ENCODE peak calls at places on chromosome 21, in six cellular contexts. Q, S, G, B, C and W are unnamed samples.
A peak's percentile ranks its signal among the peaks of the same experiment; 100 is the strongest.

GRCh38 chr21:45979651-45980050 is 1.9 kb upstream of the COL6A1 start:
- DNase-seq in B (peak; percentile 2), C (no peak), Q (peak; percentile 6), S (no peak), G (no peak), W (no peak)

GRCh38 chr21:16535100-16535418 is 805.3 kb downstream of the USP25 start:
- DNase-seq in S (no peak), Q (peak; percentile 85), C (no peak), G (no peak), B (no peak), W (no peak)

GRCh38 chr21:29669416-29669815 is 270.4 kb downstream of the GRIK1 start:
- DNase-seq in G (no peak), C (no peak), Q (no peak), S (no peak), B (no peak), W (no peak)

GRCh38 chr21:17610862-17611261 is 1.8 kb downstream of the BTG3 start:
- DNase-seq in Q (no peak), S (no peak), G (no peak), B (peak; percentile 9), C (no peak), W (no peak)

GRCh38 chr21:35911412-35912191 is 148.7 kb downstream of the SETD4 start:
- DNase-seq in B (no peak), G (no peak), S (no peak), C (no peak), Q (no peak), W (no peak)

GRCh38 chr21:41662761-41663160 is 104.1 kb downstream of the RIPK4 start:
- DNase-seq in S (no peak), B (no peak), G (no peak), Q (no peak), C (no peak), W (no peak)

GRCh38 chr21:23968008-23968407 is 1639.3 kb downstream of the MRPL39 start:
- DNase-seq in Q (no peak), C (no peak), S (no peak), B (no peak), G (no peak), W (no peak)

GRCh38 chr21:41170442-41170841 is 2.5 kb downstream of the BACE2 start:
- DNase-seq in S (peak; percentile 59), B (peak; percentile 53), Q (peak; percentile 33), C (no peak), G (peak; percentile 44), W (peak; percentile 55)

GRCh38 chr21:46052703-46053651 is 44.9 kb upstream of the COL6A2 start:
- DNase-seq in G (no peak), Q (no peak), B (no peak), C (no peak), S (no peak), W (no peak)

GRCh38 chr21:45938811-45939520 is 42.6 kb upstream of the COL6A1 start:
- DNase-seq in G (no peak), B (no peak), Q (no peak), S (no peak), C (no peak), W (no peak)

GRCh38 chr21:42799516-42799915 is 79.8 kb downstream of the WDR4 start:
- DNase-seq in Q (no peak), S (no peak), C (no peak), B (no peak), G (peak; percentile 52), W (peak; percentile 34)

GRCh38 chr21:29250642-29251041 is 48.1 kb upstream of the BACH1 start:
- DNase-seq in G (no peak), S (no peak), C (no peak), Q (no peak), B (no peak), W (no peak)

GRCh38 chr21:45583831-45584509 is 41.7 kb upstream of the SLC19A1 start:
- DNase-seq in B (no peak), G (no peak), S (no peak), C (no peak), Q (no peak), W (no peak)

GRCh38 chr21:45886610-45887026 is 95.0 kb upstream of the COL6A1 start:
- DNase-seq in G (no peak), Q (no peak), B (no peak), C (no peak), S (no peak), W (no peak)

GRCh38 chr21:45545691-45546531 is 3.7 kb upstream of the SLC19A1 start:
- DNase-seq in Q (no peak), B (no peak), G (no peak), C (no peak), S (peak; percentile 7), W (no peak)

GRCh38 chr21:29520146-29520545 is 221.4 kb downstream of the BACH1 start:
- DNase-seq in C (no peak), G (no peak), B (no peak), Q (no peak), S (no peak), W (no peak)

GRCh38 chr21:17343055-17343454 is 169.8 kb upstream of the CXADR start:
- DNase-seq in S (no peak), Q (no peak), C (no peak), G (peak; percentile 13), B (peak; percentile 42), W (no peak)

GRCh38 chr21:39613029-39613934 is 542 bp downstream of the B3GALT5 start:
- DNase-seq in Q (no peak), B (no peak), G (no peak), S (no peak), C (no peak), W (no peak)

GRCh38 chr21:43365611-43366426 is 61.1 kb downstream of the SIK1 start:
- DNase-seq in Q (no peak), G (no peak), S (no peak), C (no peak), B (no peak), W (no peak)

GRCh38 chr21:32772281-32773047 is 909 bp upstream of the PAXBP1 start:
- DNase-seq in C (no peak), S (peak; percentile 62), B (no peak), Q (no peak), G (peak; percentile 27), W (peak; percentile 53)

GRCh38 chr21:41668051-41668541 is 98.8 kb downstream of the RIPK4 start:
- DNase-seq in S (no peak), B (no peak), Q (no peak), C (no peak), G (no peak), W (no peak)

GRCh38 chr21:23936224-23936623 is 1671.1 kb downstream of the MRPL39 start:
- DNase-seq in Q (no peak), B (no peak), S (no peak), G (no peak), C (no peak), W (no peak)

GRCh38 chr21:25658427-25658980 is 19.4 kb downstream of the JAM2 start:
- DNase-seq in B (no peak), G (no peak), C (no peak), S (no peak), Q (no peak), W (no peak)

GRCh38 chr21:39472211-39472610 is 20.4 kb downstream of the SH3BGR start:
- DNase-seq in B (peak; percentile 16), Q (no peak), C (no peak), G (no peak), S (no peak), W (no peak)

GRCh38 chr21:18913914-18914313 is 510.3 kb upstream of the TMPRSS15 start:
- DNase-seq in S (no peak), Q (no peak), B (no peak), G (no peak), C (no peak), W (no peak)

GRCh38 chr21:41640756-41641509 is 125.9 kb downstream of the RIPK4 start:
- DNase-seq in G (peak; percentile 26), S (no peak), C (no peak), B (no peak), Q (no peak), W (no peak)

GRCh38 chr21:27590271-27590670 is 623.4 kb upstream of the ADAMTS5 start:
- DNase-seq in Q (peak; percentile 26), C (no peak), B (no peak), G (no peak), S (no peak), W (no peak)

GRCh38 chr21:41706678-41707077 is 60.2 kb downstream of the RIPK4 start:
- DNase-seq in B (no peak), Q (no peak), S (no peak), C (no peak), G (peak; percentile 47), W (no peak)

GRCh38 chr21:45984584-45985095 is 3.1 kb downstream of the COL6A1 start:
- DNase-seq in S (no peak), B (no peak), C (no peak), G (no peak), Q (no peak), W (no peak)

GRCh38 chr21:41133896-41134522 is 34.0 kb upstream of the BACE2 start:
- DNase-seq in S (peak; percentile 59), G (peak; percentile 44), C (no peak), Q (no peak), B (peak; percentile 19), W (peak; percentile 62)

GRCh38 chr21:29849735-29850176 is 90.0 kb downstream of the GRIK1 start:
- DNase-seq in Q (peak; percentile 30), S (peak; percentile 47), B (peak; percentile 52), G (peak; percentile 51), C (no peak), W (peak; percentile 40)

GRCh38 chr21:44444286-44444931 is 10.9 kb upstream of the LRRC3 start:
- DNase-seq in Q (no peak), G (no peak), B (peak; percentile 28), C (no peak), S (no peak), W (no peak)
- TF ChIP-seq CTCF in Q (no peak), G (no peak), B (no peak), C (no peak), S (peak; percentile 1), W (no peak)

DNA sequence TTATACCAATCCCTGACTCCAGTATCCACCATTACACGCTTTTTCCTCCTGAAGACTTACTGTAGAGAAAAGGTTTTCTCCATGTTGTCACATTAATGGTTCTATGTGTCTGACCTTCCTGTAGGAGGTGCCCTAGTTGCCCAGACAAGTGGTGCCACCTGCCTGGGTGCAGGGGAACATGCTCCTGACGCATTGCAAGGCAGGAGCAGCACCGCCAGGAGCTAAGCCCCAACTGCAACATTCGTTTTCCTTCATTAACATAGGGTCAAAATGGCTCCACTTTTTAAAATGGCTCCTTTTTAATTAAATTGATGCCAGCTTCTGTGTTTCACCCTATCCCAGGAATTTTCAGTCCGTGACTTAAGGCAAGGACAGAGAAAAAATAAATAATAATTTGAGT is 220.1 kb upstream of the SAMSN1 start:
- DNase-seq in G (no peak), C (no peak), B (no peak), Q (no peak), S (no peak), W (no peak)
- TF ChIP-seq CTCF in G (no peak), C (no peak), B (no peak), Q (no peak), S (no peak), W (no peak)

GRCh38 chr21:33855190-33855589 is 60.4 kb downstream of the ATP5PO start:
- DNase-seq in S (no peak), Q (no peak), G (no peak), C (no peak), B (no peak), W (no peak)
- TF ChIP-seq CTCF in S (no peak), Q (no peak), G (no peak), C (no peak), B (no peak), W (no peak)

DNA sequence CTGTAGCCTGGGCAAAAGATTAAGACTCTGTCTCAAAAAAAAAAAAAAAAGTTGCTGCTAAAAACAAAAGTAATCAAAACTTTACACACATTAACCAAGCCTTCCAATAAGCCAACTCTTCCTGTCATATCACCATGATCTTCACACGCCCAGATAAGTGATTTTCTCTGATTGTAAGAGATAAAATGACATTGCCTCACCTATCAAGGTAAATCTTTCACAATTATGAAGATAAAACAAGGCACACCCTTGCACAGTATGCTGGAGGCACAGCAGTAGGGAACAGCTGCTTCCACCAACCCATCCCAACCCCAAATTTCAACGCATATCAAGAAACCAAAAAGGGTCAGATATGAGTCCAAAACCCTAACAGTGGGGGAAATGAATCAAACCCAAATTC is 8.8 kb upstream of the TIAM1 start:
- DNase-seq in Q (no peak), B (no peak), S (no peak), G (no peak), C (no peak), W (no peak)
- TF ChIP-seq CTCF in Q (no peak), B (no peak), S (no peak), G (no peak), C (no peak), W (no peak)